ENCODE peak calls at places on chromosomes 1 and 21, in seven cellular contexts. H is endodermal cell; D is astrocyte of the cerebellum; F is GM13976; R is Calu3; N is CD8-positive, alpha-beta T cell; I is thoracic aorta. L is an unnamed sample.

GRCh38 chr1:100950776-100951175 is 54.9 kb downstream of the SLC30A7 start:
- DNase-seq in H (peak), D (peak), F (no peak), R (no peak), N (no peak), I (no peak), L (no peak)

GRCh38 chr1:111745670-111746613 is 6.7 kb upstream of the INKA2 start:
- DNase-seq in H (no peak), D (no peak), F (no peak), R (no peak), N (no peak), I (no peak), L (no peak)

GRCh38 chr1:55380313-55380970 is 165.3 kb upstream of the USP24 start:
- DNase-seq in H (no peak), D (no peak), F (no peak), R (no peak), N (no peak), I (no peak), L (peak)

GRCh38 chr1:229380514-229381160 is 37.8 kb upstream of the CCSAP start:
- DNase-seq in H (peak), D (no peak), F (no peak), R (no peak), N (no peak), I (no peak), L (no peak)

GRCh38 chr1:115466433-115466832 is 128.4 kb upstream of the NGF start:
- DNase-seq in H (peak), D (no peak), F (no peak), R (no peak), N (no peak), I (no peak), L (no peak)

GRCh38 chr1:54080598-54081049 is 27.2 kb downstream of the TCEANC2 start:
- DNase-seq in H (no peak), D (no peak), F (no peak), R (no peak), N (no peak), I (no peak), L (no peak)

GRCh38 chr1:56584910-56585528 is 5.7 kb upstream of the PLPP3 start:
- DNase-seq in H (peak), D (peak), F (peak), R (peak), N (no peak), I (no peak), L (peak)

GRCh38 chr21:45018131-45019075 is 56.0 kb upstream of the ADARB1 start:
- DNase-seq in H (no peak), D (no peak), F (no peak), R (no peak), N (no peak), I (no peak), L (no peak)

GRCh38 chr1:2135425-2135824 is 59.1 kb downstream of the FAAP20 start:
- DNase-seq in H (no peak), D (no peak), F (no peak), R (peak), N (no peak), I (no peak), L (no peak)

GRCh38 chr1:51072040-51072439 is 30.0 kb upstream of the C1orf185 start:
- DNase-seq in H (no peak), D (no peak), F (no peak), R (no peak), N (no peak), I (no peak), L (peak)

GRCh38 chr1:19361231-19362147 is 49.4 kb downstream of the SLC66A1 start:
- DNase-seq in H (no peak), D (no peak), F (no peak), R (no peak), N (no peak), I (no peak), L (no peak)

GRCh38 chr1:96080925-96081324 is 640.7 kb upstream of the PTBP2 start:
- DNase-seq in H (no peak), D (no peak), F (no peak), R (no peak), N (no peak), I (no peak), L (no peak)

DNA sequence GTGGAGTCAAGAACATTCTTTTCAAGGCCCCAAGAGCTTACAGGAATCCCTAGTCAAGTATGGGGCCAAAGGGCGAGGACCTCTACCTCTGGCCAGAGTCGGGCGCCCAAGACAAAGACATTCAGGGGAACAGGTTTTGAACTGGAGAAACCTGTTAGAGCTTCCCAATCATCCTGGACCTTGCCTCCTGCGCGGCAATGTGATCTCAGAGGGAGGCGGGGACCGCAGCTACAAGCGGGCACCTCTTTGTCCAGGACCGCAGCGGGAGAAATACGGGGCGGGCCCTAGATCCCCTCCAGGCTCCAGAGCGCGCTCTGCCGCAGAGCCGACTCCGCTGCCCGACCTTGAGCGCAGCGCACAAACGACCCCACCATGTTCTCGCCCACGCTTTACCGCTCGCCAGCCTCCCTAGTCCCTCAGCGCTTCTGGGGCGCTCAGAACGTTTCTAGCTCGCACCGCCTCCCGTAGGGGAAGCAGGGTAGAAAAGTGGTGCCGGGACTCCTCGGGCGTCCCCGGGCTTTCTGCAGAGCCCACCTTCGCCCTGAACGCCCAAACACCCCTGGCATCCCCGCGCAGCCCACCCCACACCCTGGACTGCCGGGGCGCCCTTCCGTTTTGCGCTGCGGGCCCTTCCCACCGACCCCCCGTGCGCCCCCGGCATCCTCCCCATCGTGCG is 28.1 kb downstream of the RABIF start:
- DNase-seq in H (peak), D (no peak), F (peak), R (peak), N (no peak), I (no peak), L (peak)
- TF ChIP-seq CTCF in H (no peak), D (no peak), F (no peak), R (no peak), N (no peak), I (no peak), L (no peak)

DNA sequence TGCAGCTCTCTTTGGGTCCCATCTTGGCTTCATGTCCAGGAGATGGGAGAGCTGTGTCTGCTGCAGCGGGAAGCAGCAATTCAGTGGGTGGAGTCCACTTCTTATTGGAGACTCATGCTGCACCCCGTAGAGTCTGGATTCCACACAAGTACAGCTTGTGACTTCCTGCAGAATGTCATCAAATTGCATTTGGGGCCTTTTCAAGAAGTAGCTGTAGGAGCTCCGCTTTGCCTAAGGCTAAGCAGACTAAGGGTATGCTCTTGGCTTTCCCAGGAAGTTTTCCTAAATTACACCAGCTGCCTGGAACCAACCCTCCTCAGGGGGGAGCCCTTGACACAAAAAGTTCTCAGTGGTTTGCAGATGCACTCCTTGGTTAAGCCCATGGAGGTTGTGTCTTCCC is 5.7 kb upstream of the MOB3C start:
- DNase-seq in H (peak), D (no peak), F (no peak), R (peak), N (no peak), I (no peak), L (peak)
- TF ChIP-seq CTCF in H (peak), D (peak), F (peak), R (no peak), N (no peak), I (peak), L (peak)

GRCh38 chr21:42201615-42202161 is 17.3 kb upstream of the ABCG1 start:
- DNase-seq in H (no peak), D (no peak), F (no peak), R (no peak), N (no peak), I (no peak), L (no peak)
- TF ChIP-seq CTCF in H (no peak), D (no peak), F (no peak), R (no peak), N (no peak), I (no peak), L (no peak)

DNA sequence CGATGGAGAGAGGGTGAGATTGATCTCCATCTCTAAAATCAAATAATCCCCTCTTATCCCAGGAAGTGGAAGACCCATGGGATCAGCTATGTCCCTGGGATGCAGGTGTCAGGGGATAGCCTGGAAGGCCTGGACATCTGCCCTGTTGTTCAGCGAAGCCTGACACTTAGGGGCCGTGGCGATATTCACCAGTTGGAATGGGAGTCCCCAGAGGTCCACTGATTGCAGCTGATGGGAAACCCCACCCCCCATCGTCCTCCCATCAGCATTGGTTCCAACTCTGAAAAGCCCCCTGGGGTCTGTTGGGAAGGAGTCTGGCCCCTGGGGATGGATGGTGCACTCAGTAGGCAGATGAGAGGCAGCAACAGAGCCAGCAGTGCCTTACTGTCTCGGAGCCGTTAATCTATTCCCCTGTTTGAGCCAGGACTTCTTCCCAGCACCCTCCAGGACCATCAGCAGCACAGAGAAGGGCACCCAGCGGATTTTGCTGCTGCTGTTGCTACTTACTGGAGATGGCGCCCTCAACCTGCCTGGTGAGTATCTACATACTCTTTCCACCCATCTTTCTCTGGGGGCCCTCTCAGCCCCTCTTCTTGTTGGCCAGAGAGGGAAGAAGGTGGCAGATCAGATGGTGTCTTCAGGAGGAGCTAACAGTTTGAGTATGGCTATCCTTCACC is 13.4 kb downstream of the CATSPER4 start:
- DNase-seq in H (peak), D (no peak), F (no peak), R (no peak), N (no peak), I (no peak), L (no peak)
- TF ChIP-seq CTCF in H (peak), D (no peak), F (no peak), R (no peak), N (no peak), I (no peak), L (no peak)

GRCh38 chr21:39204134-39204533 is 20.9 kb upstream of the PSMG1 start:
- DNase-seq in H (no peak), D (no peak), F (no peak), R (no peak), N (no peak), I (no peak), L (no peak)
- TF ChIP-seq CTCF in H (peak), D (peak), F (no peak), R (no peak), N (peak), I (peak), L (no peak)

GRCh38 chr1:92916899-92917298 is 44.4 kb downstream of the DIPK1A start:
- DNase-seq in H (no peak), D (no peak), F (no peak), R (no peak), N (no peak), I (no peak), L (no peak)

GRCh38 chr1:92910081-92910480 is 51.2 kb downstream of the DIPK1A start:
- DNase-seq in H (no peak), D (no peak), F (no peak), R (no peak), N (no peak), I (no peak), L (no peak)

GRCh38 chr1:92909321-92909720 is 51.9 kb downstream of the DIPK1A start:
- DNase-seq in H (no peak), D (peak), F (no peak), R (no peak), N (no peak), I (no peak), L (no peak)

GRCh38 chr1:92915547-92915946 is 45.7 kb downstream of the DIPK1A start:
- DNase-seq in H (no peak), D (no peak), F (no peak), R (no peak), N (no peak), I (no peak), L (no peak)

DNA sequence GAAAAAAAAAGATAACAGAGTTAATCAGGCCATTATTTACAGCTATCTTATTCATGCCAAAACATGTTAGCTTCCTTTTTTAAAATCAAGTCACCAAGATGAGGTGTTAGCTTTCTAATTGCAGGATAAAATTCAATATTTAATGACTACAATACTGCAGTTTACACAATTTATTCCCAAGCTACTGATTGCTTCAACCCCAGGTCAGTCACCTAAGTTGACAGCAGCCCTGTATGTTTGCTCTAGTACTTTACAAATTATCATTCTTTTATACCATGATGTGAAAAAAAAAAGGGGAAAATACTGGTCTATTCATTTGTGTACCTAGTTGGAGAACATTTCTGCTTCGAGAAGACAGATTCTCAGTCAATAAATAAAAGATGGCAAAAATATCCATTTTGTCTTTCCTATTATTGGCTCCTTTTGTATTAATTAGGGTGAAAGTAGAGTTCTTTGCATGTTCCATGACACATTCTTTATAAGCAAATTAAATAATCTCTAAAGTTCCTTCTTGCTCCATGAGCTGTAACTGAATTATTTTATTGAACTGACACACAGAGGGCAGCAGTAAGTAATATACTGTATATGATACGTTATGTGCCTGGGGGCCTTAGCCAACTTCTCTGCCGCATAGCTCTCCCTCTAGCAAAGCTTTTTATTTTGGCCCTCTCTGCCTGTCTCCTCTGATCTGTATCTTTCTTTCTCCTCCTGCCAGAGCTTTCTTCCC is 48.0 kb downstream of the DIPK1A start:
- DNase-seq in H (no peak), D (no peak), F (no peak), R (no peak), N (no peak), I (no peak), L (no peak)
- TF ChIP-seq CTCF in H (no peak), D (no peak), F (no peak), R (no peak), N (no peak), I (no peak), L (no peak)

DNA sequence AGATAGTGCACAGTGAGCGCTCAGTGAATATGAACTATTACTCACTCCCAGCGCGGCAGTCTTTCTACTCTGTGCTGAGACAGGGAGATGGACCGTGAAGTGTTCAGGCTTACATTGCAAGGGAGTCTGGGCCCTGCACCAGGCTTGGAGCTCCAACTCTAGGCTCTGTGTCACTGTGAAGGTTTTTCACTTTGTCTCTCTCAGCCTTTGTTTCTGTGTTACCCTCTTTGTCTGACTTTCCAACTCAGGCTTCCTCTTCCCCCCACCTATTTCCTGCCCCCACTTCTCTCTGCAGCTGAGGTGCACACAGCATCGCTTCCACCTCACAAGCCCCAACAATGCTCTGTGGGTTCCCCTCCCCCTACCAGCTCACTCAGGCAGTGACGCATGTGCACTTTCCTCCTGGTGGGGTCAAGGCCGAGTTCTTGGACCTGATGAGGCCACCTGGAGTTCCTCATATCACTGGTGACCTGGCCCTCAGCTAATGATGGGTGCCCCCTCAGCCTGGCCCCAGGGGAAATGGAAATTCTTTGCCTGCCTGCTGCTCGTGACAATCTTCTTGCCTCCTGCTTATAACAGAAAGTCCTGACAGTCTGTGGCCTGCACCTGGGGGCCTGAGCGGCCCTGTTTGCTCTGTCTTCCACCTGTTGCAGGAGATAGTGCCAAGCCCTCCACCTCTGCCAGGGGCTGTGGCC is 1.1 kb upstream of the LCK start:
- DNase-seq in H (no peak), D (no peak), F (peak), R (no peak), N (peak), I (no peak), L (peak)
- TF ChIP-seq CTCF in H (no peak), D (no peak), F (no peak), R (no peak), N (no peak), I (no peak), L (no peak)

GRCh38 chr1:92485374-92486250 is 1.1 kb downstream of the GFI1 start:
- DNase-seq in H (peak), D (no peak), F (peak), R (peak), N (peak), I (no peak), L (peak)
- TF ChIP-seq CTCF in H (peak), D (peak), F (peak), R (peak), N (peak), I (no peak), L (peak)

DNA sequence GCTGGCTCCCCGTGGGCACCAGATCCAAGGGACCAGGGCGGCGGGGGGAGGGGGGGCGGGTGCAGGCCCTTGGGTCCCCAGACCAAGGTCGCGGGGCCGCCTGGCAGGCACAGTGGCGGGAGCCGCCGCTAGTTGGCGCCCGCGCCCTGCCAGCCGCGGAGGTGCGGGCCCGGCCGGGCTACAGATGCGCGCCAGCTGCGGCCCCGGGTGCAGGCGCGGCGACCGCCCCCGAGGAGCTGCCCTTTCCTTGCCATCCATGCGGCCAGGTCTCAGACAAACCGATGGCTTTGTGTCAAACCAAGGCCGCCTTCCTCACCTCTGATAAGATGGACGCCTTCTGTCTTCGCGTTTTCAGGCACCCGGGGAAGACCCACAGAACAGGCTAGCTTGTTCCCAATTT is 2.2 kb upstream of the RUNX3 start:
- DNase-seq in H (peak), D (no peak), F (peak), R (peak), N (no peak), I (no peak), L (no peak)
- TF ChIP-seq CTCF in H (peak), D (no peak), F (peak), R (peak), N (peak), I (peak), L (peak)